ENCODE peak calls at places on chromosomes 16 and 17, in seven cellular contexts. I, M, F, A, U, E and W are unnamed samples. For H3K27me3, the result is how much of the 10 kb centered on the place peaks cover.

GRCh38 chr16:60731329-60731728 is 1304.9 kb downstream of the CDH8 start:
- DNase-seq in A (no peak), I (no peak), F (no peak), U (no peak), M (no peak), E (no peak), W (no peak)

GRCh38 chr17:37752482-37752881 is 7.6 kb upstream of the HNF1B start:
- DNase-seq in M (no peak), A (no peak), I (no peak), U (peak), E (no peak), F (peak), W (no peak)

GRCh38 chr17:10775058-10775457 is 28.8 kb downstream of the TMEM238L start:
- DNase-seq in F (no peak), E (no peak), U (no peak), I (peak), A (no peak), M (no peak), W (no peak)

GRCh38 chr17:54937426-54937825 is 31.0 kb downstream of the COX11 start:
- DNase-seq in A (no peak), M (no peak), U (no peak), F (no peak), I (no peak), E (no peak), W (no peak)

GRCh38 chr17:38713456-38713855 is 8.4 kb downstream of the MLLT6 start:
- DNase-seq in M (no peak), E (no peak), U (no peak), I (no peak), F (no peak), A (no peak), W (no peak)

GRCh38 chr16:80274576-80275191 is 266.1 kb upstream of the DYNLRB2 start:
- DNase-seq in M (no peak), E (no peak), I (no peak), U (no peak), F (peak), A (no peak), W (no peak)

GRCh38 chr16:57305159-57305811 is 20.8 kb upstream of the PLLP start:
- DNase-seq in I (peak), F (no peak), E (no peak), A (no peak), M (peak), U (no peak), W (no peak)

GRCh38 chr16:12679660-12680272 is 123.9 kb downstream of the CPPED1 start:
- DNase-seq in I (no peak), M (no peak), A (no peak), F (peak), U (no peak), E (no peak), W (no peak)

GRCh38 chr16:84925092-84925772 is 86.1 kb downstream of the ZDHHC7 start:
- DNase-seq in U (no peak), A (peak), F (no peak), I (no peak), E (peak), M (peak), W (peak)

GRCh38 chr16:85421338-85422123 is 191.6 kb upstream of the GSE1 start:
- DNase-seq in I (no peak), F (no peak), U (no peak), A (no peak), M (no peak), E (no peak), W (no peak)

GRCh38 chr16:29900888-29901606 is 759 bp downstream of the ASPHD1 start:
- DNase-seq in U (no peak), E (no peak), I (no peak), F (no peak), A (no peak), M (no peak), W (no peak)

GRCh38 chr17:41975099-41976083 is 8.8 kb downstream of the CNP start:
- DNase-seq in F (peak), I (peak), A (no peak), E (no peak), M (no peak), U (no peak), W (no peak)

GRCh38 chr16:28292731-28293588 is 635 bp downstream of the SBK1 start:
- DNase-seq in F (no peak), M (no peak), I (no peak), U (no peak), E (no peak), A (no peak), W (no peak)

GRCh38 chr17:62085511-62086408 is 20.7 kb upstream of the MED13 start:
- DNase-seq in A (no peak), M (no peak), F (peak), E (no peak), U (no peak), I (no peak), W (no peak)

GRCh38 chr16:16021988-16022682 is 72.7 kb downstream of the ABCC1 start:
- DNase-seq in E (peak), U (peak), A (peak), F (peak), M (peak), I (peak), W (no peak)

GRCh38 chr17:55635253-55635766 is 87.4 kb downstream of the TMEM100 start:
- DNase-seq in U (no peak), A (no peak), E (no peak), I (no peak), F (peak), M (peak), W (no peak)

GRCh38 chr17:41490022-41490421 is 312 bp upstream of the KRT36 start:
- DNase-seq in U (no peak), I (no peak), F (no peak), E (no peak), M (no peak), A (peak), W (no peak)

GRCh38 chr17:62933986-62934385 is 32.0 kb upstream of the TANC2 start:
- DNase-seq in I (no peak), U (no peak), M (no peak), E (no peak), A (no peak), F (no peak), W (no peak)

GRCh38 chr16:53356478-53357207 is 77.6 kb upstream of the RBL2 start:
- DNase-seq in E (no peak), M (no peak), I (no peak), F (no peak), U (no peak), A (no peak), W (no peak)

GRCh38 chr17:2929881-2930533 is 133.4 kb downstream of the OR1D5 start:
- DNase-seq in U (no peak), F (peak), E (no peak), A (peak), M (no peak), I (no peak), W (no peak)

GRCh38 chr17:18033442-18034099 is 5.4 kb downstream of the ATPAF2 start:
- DNase-seq in M (no peak), F (peak), I (peak), U (peak), A (no peak), E (peak), W (peak)

GRCh38 chr17:75814900-75815373 is 29.3 kb downstream of the UNC13D start:
- DNase-seq in U (peak), E (no peak), A (no peak), M (no peak), I (no peak), F (peak), W (no peak)

GRCh38 chr17:82244413-82245140 is 15.7 kb downstream of the SLC16A3 start:
- DNase-seq in F (no peak), M (peak), I (no peak), U (no peak), E (no peak), A (no peak), W (no peak)

GRCh38 chr17:303161-303560 is 49.4 kb downstream of the RPH3AL start:
- DNase-seq in F (no peak), E (no peak), M (no peak), A (no peak), I (no peak), U (no peak), W (no peak)

GRCh38 chr17:42313773-42314566 is 25.7 kb downstream of the STAT5A start:
- DNase-seq in F (no peak), A (no peak), M (no peak), U (no peak), E (no peak), I (no peak), W (no peak)

GRCh38 chr16:68792465-68793324 is 50.6 kb upstream of the TANGO6 start:
- DNase-seq in I (no peak), E (no peak), U (no peak), M (no peak), A (peak), F (peak), W (no peak)

GRCh38 chr16:4327386-4327781 is 11.5 kb downstream of the GLIS2 start:
- DNase-seq in M (no peak), A (no peak), I (no peak), U (no peak), F (no peak), E (no peak), W (no peak)

GRCh38 chr17:81884520-81884919 is 6.9 kb downstream of the ALYREF start:
- DNase-seq in F (no peak), M (no peak), A (no peak), U (no peak), I (peak), E (no peak), W (no peak)

GRCh38 chr17:76998839-76999238 is 130.6 kb downstream of the MGAT5B start:
- DNase-seq in I (no peak), A (no peak), U (no peak), E (no peak), F (no peak), M (no peak), W (no peak)

GRCh38 chr17:76995352-76996105 is 127.3 kb downstream of the MGAT5B start:
- DNase-seq in U (no peak), F (no peak), I (no peak), A (no peak), M (no peak), E (no peak), W (no peak)

GRCh38 chr17:77001487-77001886 is 133.3 kb downstream of the MGAT5B start:
- DNase-seq in E (no peak), I (no peak), M (no peak), F (no peak), U (no peak), A (no peak), W (no peak)

GRCh38 chr17:76996741-76997694 is 128.8 kb downstream of the MGAT5B start:
- DNase-seq in U (no peak), M (no peak), E (no peak), I (no peak), A (no peak), F (no peak), W (no peak)

DNA sequence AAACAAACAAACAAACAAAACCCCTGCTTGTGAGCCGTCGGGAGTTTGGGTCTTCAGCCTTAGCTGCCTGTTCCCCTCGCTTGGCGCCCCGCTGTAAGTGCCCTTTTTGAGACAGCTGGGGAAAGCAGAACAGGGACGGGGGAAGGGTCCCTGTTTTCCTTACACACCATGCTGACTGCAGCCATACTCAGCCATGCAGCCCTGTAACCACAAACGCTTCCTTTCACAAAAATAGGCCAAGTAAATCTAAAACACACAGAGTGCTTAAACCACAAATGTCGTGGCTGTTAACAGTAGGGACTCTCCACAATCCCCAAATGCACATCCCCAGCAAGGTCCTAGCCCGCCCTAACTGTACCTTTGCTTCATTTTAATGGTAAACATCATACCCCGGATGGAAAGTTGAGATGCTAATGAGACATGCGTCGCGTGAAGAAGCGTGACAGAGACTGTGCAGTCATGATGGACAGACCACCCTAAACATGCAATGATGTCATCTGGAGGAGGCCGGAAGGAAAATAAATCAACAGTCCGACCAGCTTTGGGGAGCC is 129.9 kb downstream of the MGAT5B start:
- DNase-seq in A (no peak), M (no peak), F (no peak), I (no peak), E (no peak), U (no peak), W (peak)
- H3K27me3 ChIP-seq in A (under half), M (under half), F (under half), I (under half), E (under half), U (under half), W (under half)

GRCh38 chr17:29176500-29177351 is 3.5 kb downstream of the MYO18A start:
- DNase-seq in F (peak), A (peak), M (peak), I (no peak), U (no peak), E (no peak), W (peak)
- H3K4me3 ChIP-seq in F (peak), A (peak), M (peak), I (peak), U (peak), E (peak), W (peak)

DNA sequence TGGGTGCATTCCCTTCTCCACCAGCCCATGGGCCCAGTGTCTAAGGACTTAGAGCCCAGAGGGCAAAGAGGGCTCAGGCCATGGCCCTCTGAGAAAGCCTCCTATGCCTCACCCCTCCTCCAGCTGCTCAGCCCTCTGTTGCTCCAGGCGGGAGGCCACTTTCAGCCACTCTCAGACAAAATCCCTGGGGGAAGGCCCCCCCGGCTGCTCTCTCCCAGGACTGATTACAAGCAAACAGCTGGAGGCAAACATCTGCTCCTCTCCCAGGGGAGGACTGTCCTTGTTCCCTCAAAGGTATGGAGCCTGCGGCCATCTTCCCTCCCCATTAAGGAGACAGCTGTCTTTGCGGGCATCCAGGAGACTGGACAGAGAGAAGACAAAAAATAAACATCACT is 54.9 kb upstream of the DLX4 start:
- DNase-seq in E (no peak), U (no peak), I (no peak), A (no peak), F (no peak), M (no peak), W (no peak)
- H3K27me3 ChIP-seq in E (under half), U (half or more), I (under half), A (under half), F (half or more), M (under half), W (under half)

DNA sequence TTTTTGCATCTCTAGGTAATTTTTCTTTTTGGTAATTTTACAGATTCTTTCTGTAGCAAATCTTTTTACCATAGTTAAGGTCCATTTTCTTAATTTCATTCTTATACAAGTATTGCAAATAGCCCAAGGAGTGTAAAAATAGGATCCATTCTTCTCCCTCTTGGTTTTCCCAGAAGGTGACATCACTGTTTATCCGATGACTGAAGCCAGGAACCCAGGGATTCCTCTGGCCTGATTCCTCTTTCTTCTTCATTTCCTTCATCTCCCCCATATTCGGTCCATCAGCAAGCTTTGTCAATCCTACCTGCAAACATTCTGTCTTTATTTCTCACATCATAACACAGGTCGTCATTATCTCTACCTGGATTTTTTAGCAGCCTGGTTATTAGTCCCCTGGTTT is 5.3 kb downstream of the RBBP6 start:
- DNase-seq in I (no peak), A (no peak), M (no peak), U (no peak), E (no peak), F (peak), W (no peak)
- H3K4me3 ChIP-seq in I (no peak), A (no peak), M (peak), U (no peak), E (no peak), F (no peak), W (no peak)